ENCODE peak calls at places on chromosomes 1 and 21, in five cellular contexts. P, L, V, Q and C are unnamed samples.
A peak's percentile ranks its signal among the peaks of the same experiment; 100 is the strongest.

GRCh38 chr1:248857749-248858095 is 1.2 kb downstream of the ZNF692 start:
- DNase-seq in Q (no peak), L (no peak), V (no peak), P (no peak), C (no peak)

GRCh38 chr1:39411526-39411925 is 79.9 kb upstream of the BMP8A start:
- DNase-seq in Q (no peak), P (no peak), V (no peak), L (peak; percentile 71), C (no peak)

GRCh38 chr1:164748253-164748899 is 189.4 kb downstream of the PBX1 start:
- DNase-seq in Q (peak; percentile 96), V (peak; percentile 51), P (no peak), L (peak; percentile 99), C (peak; percentile 49)

GRCh38 chr1:41843378-41843777 is 75.3 kb downstream of the HIVEP3 start:
- DNase-seq in P (no peak), V (no peak), Q (peak; percentile 62), L (peak; percentile 77), C (peak; percentile 25)

GRCh38 chr1:210359255-210359654 is 30.6 kb downstream of the HHAT start:
- DNase-seq in P (no peak), V (no peak), L (no peak), Q (no peak), C (no peak)

GRCh38 chr1:68344208-68344607 is 105.5 kb downstream of the RPE65 start:
- DNase-seq in P (no peak), V (no peak), Q (no peak), L (no peak), C (no peak)

GRCh38 chr1:87985071-87985470 is 656.4 kb downstream of the LMO4 start:
- DNase-seq in L (no peak), Q (no peak), P (no peak), V (no peak), C (no peak)

GRCh38 chr21:45304945-45305344 is 17.2 kb upstream of the POFUT2 start:
- DNase-seq in P (no peak), L (no peak), V (no peak), Q (no peak), C (no peak)

GRCh38 chr1:39168301-39169080 is 36.0 kb upstream of the MACF1 start:
- DNase-seq in V (no peak), L (no peak), Q (no peak), P (no peak), C (no peak)

GRCh38 chr1:55209247-55209646 is 5.9 kb downstream of the USP24 start:
- DNase-seq in L (no peak), Q (peak; percentile 28), V (no peak), P (no peak), C (peak; percentile 45)

GRCh38 chr1:200675588-200675852 is 5.8 kb upstream of the DDX59 start:
- DNase-seq in V (no peak), L (no peak), Q (no peak), P (no peak), C (no peak)

GRCh38 chr1:201709564-201710295 is 119.2 kb upstream of the IPO9 start:
- DNase-seq in L (peak; percentile 66), V (no peak), P (peak; percentile 84), Q (peak; percentile 73), C (peak; percentile 80)

GRCh38 chr21:41761211-41762181 is 5.4 kb downstream of the RIPK4 start:
- DNase-seq in V (no peak), P (no peak), L (no peak), Q (no peak), C (no peak)

GRCh38 chr1:154574715-154575114 is 7.1 kb downstream of the CHRNB2 start:
- DNase-seq in V (no peak), P (no peak), Q (peak; percentile 44), L (peak; percentile 49), C (peak; percentile 12)

GRCh38 chr1:241139047-241139446 is 218.0 kb downstream of the RGS7 start:
- DNase-seq in P (no peak), V (no peak), Q (no peak), L (no peak), C (no peak)

GRCh38 chr1:161492827-161493226 is 12.4 kb upstream of the FCGR2A start:
- DNase-seq in L (no peak), P (no peak), V (no peak), Q (no peak), C (no peak)

GRCh38 chr1:59054172-59054571 is 242.7 kb upstream of the FGGY start:
- DNase-seq in V (no peak), P (no peak), Q (no peak), L (no peak), C (no peak)

GRCh38 chr1:59057801-59058200 is 239.1 kb upstream of the FGGY start:
- DNase-seq in L (no peak), V (no peak), Q (peak; percentile 55), P (no peak), C (no peak)

GRCh38 chr1:59058681-59059441 is 238.0 kb upstream of the FGGY start:
- DNase-seq in P (no peak), L (no peak), Q (peak; percentile 21), V (no peak), C (no peak)

GRCh38 chr1:59057211-59057694 is 239.6 kb upstream of the FGGY start:
- DNase-seq in V (no peak), P (no peak), L (peak; percentile 93), Q (peak; percentile 100), C (peak; percentile 88)

DNA sequence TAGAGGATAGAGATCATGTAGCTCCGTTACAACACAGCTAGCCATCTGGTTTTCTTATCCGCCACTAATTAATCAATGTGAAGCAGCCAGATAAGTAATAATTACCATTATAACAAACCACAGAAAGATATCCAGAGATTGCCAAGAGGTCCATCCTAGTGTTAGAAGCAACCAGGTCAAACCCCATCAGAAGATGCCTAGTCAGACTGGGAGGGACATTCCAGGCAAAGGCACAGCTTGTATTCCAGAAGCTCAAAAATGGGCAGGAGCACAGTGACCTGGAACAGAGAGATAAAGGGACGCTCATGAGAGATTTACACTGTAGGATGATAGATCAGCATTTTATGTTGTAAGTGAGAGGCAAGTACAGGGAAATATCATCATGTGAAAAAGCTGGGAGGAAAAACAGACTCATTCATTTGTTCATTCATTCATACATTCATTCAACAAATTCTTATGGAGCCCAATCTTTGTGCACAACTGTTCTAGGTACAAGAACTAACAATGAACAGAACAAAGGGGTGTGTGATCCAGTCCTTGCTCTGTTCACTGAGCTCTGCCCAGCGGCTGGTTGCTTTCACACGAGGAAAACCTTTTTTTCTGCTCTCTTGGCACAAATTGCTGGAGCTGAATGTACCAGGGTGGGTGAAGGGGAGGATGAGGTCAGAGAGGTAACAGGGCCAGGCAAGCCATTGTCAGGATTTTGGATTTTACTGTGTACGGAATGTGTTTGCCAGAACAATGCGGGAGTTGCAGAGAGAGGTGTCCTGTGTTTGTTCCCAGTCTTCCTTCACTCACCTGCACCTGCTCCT is 240.8 kb upstream of the FGGY start:
- DNase-seq in P (no peak), L (no peak), V (no peak), Q (peak; percentile 88), C (no peak)
- H2BK15ac ChIP-seq in P (no peak overlapping the region), L (no peak overlapping the region), V (no peak overlapping the region), Q (no peak overlapping the region), C (no peak overlapping the region)

DNA sequence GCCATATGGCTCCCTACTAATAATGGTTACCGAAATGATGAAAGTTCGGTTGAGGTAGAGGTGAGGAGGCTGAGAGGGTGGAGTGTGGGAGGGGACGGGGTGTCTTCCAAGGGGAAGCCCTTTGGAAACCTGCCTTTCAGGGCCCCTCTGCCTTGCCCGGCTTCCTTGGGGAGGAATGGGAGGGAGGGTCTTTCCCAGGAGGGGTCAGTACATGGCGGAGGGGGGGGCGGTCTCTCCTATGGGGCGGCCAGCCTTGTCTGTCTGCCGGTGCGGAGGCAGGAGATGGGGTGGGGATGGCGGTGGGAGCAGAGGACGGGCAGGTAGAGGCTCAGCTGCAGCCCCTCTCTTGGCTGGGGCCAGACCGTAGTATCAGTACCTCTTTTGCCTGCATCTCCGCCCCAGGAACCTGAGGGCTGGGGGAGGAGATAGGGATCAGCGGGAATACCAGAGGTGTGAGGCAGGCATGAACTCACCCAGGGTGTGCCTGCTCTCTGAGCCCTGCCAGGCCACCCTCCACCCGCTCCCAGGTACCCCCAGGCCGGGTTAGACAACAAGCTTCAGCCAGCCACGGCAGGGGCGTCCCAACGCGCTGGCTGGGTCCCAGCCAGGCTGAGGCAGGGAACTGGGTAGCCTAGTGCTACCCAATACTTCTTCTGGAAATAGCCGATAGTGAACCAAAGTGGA is 79.4 kb upstream of the POU3F1 start:
- DNase-seq in Q (no peak), V (no peak), P (no peak), L (no peak), C (peak; percentile 75)
- H2BK15ac ChIP-seq in Q (no peak overlapping the region), V (peak overlapping the region; percentile 22), P (no peak overlapping the region), L (no peak overlapping the region), C (no peak overlapping the region)

GRCh38 chr1:212500986-212501385 is 68.3 kb downstream of the NENF start:
- DNase-seq in V (no peak), Q (no peak), L (no peak), P (no peak), C (no peak)

GRCh38 chr1:212503714-212504113 is 71.0 kb downstream of the NENF start:
- DNase-seq in Q (no peak), V (no peak), P (no peak), L (no peak), C (no peak)

GRCh38 chr1:212497553-212497952 is 64.8 kb downstream of the NENF start:
- DNase-seq in L (no peak), P (no peak), Q (no peak), V (no peak), C (no peak)

GRCh38 chr1:212498243-212498642 is 65.5 kb downstream of the NENF start:
- DNase-seq in V (no peak), Q (peak; percentile 86), L (peak; percentile 96), P (no peak), C (no peak)

GRCh38 chr1:212500351-212500750 is 67.6 kb downstream of the NENF start:
- DNase-seq in V (no peak), P (no peak), Q (no peak), L (no peak), C (no peak)
- H2BK15ac ChIP-seq in V (no peak overlapping the region), P (no peak overlapping the region), Q (no peak overlapping the region), L (no peak overlapping the region), C (no peak overlapping the region)

DNA sequence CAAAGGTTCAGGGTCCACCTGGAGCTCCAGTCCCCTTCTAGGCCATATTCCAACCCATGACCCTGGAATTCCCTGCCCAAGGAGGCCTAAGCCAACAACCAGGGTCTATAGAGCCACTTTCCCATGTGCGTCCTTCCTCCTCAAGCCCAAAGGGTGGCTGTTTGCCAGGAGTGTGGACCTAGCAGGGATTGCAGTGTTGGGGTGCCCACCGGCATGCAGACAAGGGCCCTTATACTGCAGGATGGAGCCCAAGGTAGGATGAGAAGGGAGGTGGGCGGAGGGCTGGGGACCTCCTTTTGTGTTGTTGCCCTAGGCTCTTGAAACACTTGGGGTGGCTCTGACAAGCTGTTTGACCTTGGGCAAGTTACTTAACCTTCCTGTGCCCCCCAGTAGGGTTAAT is 19.7 kb upstream of the ADGRB2 start:
- DNase-seq in Q (no peak), L (no peak), P (peak; percentile 20), V (no peak), C (no peak)
- H2BK15ac ChIP-seq in Q (no peak overlapping the region), L (no peak overlapping the region), P (no peak overlapping the region), V (peak overlapping the region; percentile 8), C (no peak overlapping the region)